ENCODE peak calls at places on chromosomes 2 and 18, in ten cellular contexts. K, F, Q, T, U, V, D, X, I and S are unnamed samples.
A peak's percentile ranks its signal among the peaks of the same experiment; 100 is the strongest.

GRCh38 chr2:175004730-175004979 is 526 bp downstream of the CHN1 start:
- DNase-seq in X (no peak), V (no peak), K (no peak), F (no peak), I (no peak), Q (no peak), U (no peak), D (no peak), T (no peak), S (no peak)

GRCh38 chr2:240595381-240596079 is 9.0 kb downstream of the CAPN10 start:
- DNase-seq in F (no peak), U (peak; percentile 37), V (peak; percentile 5), D (no peak), X (peak; percentile 22), I (no peak), Q (peak; percentile 46), T (no peak), K (peak; percentile 53), S (no peak)

GRCh38 chr2:168518555-168519066 is 62.5 kb downstream of the CERS6 start:
- DNase-seq in V (peak; percentile 86), F (no peak), Q (no peak), U (no peak), D (no peak), I (peak; percentile 24), K (no peak), X (no peak), T (no peak), S (no peak)

GRCh38 chr2:110748489-110748867 is 16.1 kb downstream of the ACOXL start:
- DNase-seq in D (peak; percentile 80), K (no peak), U (peak; percentile 5), V (peak; percentile 10), X (peak; percentile 47), Q (peak; percentile 40), I (no peak), F (no peak), T (peak; percentile 34), S (peak; percentile 30)

GRCh38 chr18:25322806-25323205 is 29.2 kb downstream of the ZNF521 start:
- DNase-seq in Q (no peak), K (no peak), I (no peak), D (no peak), V (no peak), U (no peak), F (no peak), X (no peak), T (no peak), S (no peak)

GRCh38 chr18:62281684-62282083 is 43.4 kb upstream of the TNFRSF11A start:
- DNase-seq in I (peak; percentile 84), X (no peak), D (no peak), U (no peak), V (no peak), Q (no peak), F (no peak), K (no peak), T (no peak), S (no peak)

GRCh38 chr2:54772531-54772930 is 49.1 kb downstream of the EML6 start:
- DNase-seq in T (no peak), U (no peak), I (no peak), Q (no peak), F (no peak), V (no peak), D (no peak), K (no peak), X (no peak), S (no peak)

GRCh38 chr2:108958002-108958401 is 31.0 kb downstream of the EDAR start:
- DNase-seq in T (no peak), I (no peak), V (no peak), X (no peak), D (no peak), F (no peak), Q (no peak), U (peak; percentile 65), K (no peak), S (no peak)

GRCh38 chr2:30265441-30266015 is 34.2 kb downstream of the LBH start:
- DNase-seq in U (no peak), I (peak; percentile 11), V (no peak), K (no peak), F (no peak), Q (no peak), X (no peak), D (no peak), T (no peak), S (no peak)

GRCh38 chr2:161415467-161416293 is 417 bp upstream of the TBR1 start:
- DNase-seq in V (peak; percentile 27), F (no peak), K (no peak), U (no peak), D (peak; percentile 56), X (no peak), Q (no peak), T (no peak), I (no peak), S (no peak)

GRCh38 chr2:119222213-119222612 is 1.4 kb upstream of the STEAP3 start:
- DNase-seq in Q (no peak), X (no peak), T (no peak), F (no peak), D (no peak), V (no peak), I (no peak), U (no peak), K (no peak), S (no peak)

GRCh38 chr18:76896677-76897076 is 74.3 kb downstream of the ZNF236 start:
- DNase-seq in V (no peak), X (no peak), D (no peak), Q (no peak), U (no peak), I (no peak), K (no peak), T (no peak), F (no peak), S (no peak)

GRCh38 chr2:165871025-165871424 is 77.0 kb upstream of the GALNT3 start:
- DNase-seq in T (no peak), U (no peak), Q (no peak), K (no peak), X (no peak), D (no peak), I (no peak), V (no peak), F (no peak), S (no peak)